ENCODE peak calls at places on chromosome 11, in eight cellular contexts. Q is psoas muscle, G is cardiac muscle cell, A is astrocyte of the spinal cord, V is MG63, S is pancreas, Z is AG04450, O is upper lobe of right lung. F is an unnamed sample.

GRCh38 chr11:44539971-44540370 is 25.5 kb upstream of the CD82 start:
- DNase-seq in S (no peak), Q (no peak), G (no peak), V (no peak), Z (no peak), A (no peak), O (no peak), F (no peak)

GRCh38 chr11:8692417-8692816 is 9.8 kb downstream of the RPL27A start:
- DNase-seq in G (no peak), V (no peak), Z (no peak), S (no peak), O (no peak), A (no peak), Q (no peak), F (no peak)

GRCh38 chr11:9396310-9396709 is 11.9 kb downstream of the IPO7 start:
- DNase-seq in V (no peak), Q (no peak), S (no peak), G (no peak), Z (no peak), O (no peak), A (no peak), F (no peak)

GRCh38 chr11:61914471-61915171 is 2.7 kb downstream of the RAB3IL1 start:
- DNase-seq in S (no peak), O (no peak), Z (no peak), Q (no peak), A (no peak), G (no peak), V (no peak), F (no peak)

GRCh38 chr11:44988111-44988510 is 37.4 kb upstream of the TP53I11 start:
- DNase-seq in G (no peak), A (no peak), Q (no peak), V (no peak), S (no peak), O (no peak), Z (no peak), F (no peak)

GRCh38 chr11:93613432-93613831 is 48.0 kb upstream of the CEP295 start:
- DNase-seq in G (no peak), Q (no peak), Z (no peak), S (no peak), A (no peak), V (no peak), O (no peak), F (no peak)

GRCh38 chr11:58276151-58276550 is 8.1 kb upstream of the OR10W1 start:
- DNase-seq in G (no peak), O (no peak), A (no peak), Q (no peak), Z (no peak), S (no peak), V (no peak), F (no peak)

GRCh38 chr11:6932150-6932549 is 5.9 kb downstream of the ZNF215 start:
- DNase-seq in A (no peak), O (no peak), G (no peak), V (no peak), S (no peak), Q (no peak), Z (no peak), F (no peak)

GRCh38 chr11:68214173-68215086 is 1.3 kb upstream of the KMT5B start:
- DNase-seq in S (peak; percentile 40), Q (peak; percentile 23), G (peak; percentile 25), V (peak; percentile 18), A (no peak), Z (no peak), O (peak; percentile 76), F (no peak)

GRCh38 chr11:48025293-48025982 is 45.1 kb downstream of the PTPRJ start:
- DNase-seq in Z (no peak), O (no peak), G (no peak), A (no peak), S (no peak), Q (no peak), V (no peak), F (peak; percentile 63)

GRCh38 chr11:48019597-48019996 is 39.2 kb downstream of the PTPRJ start:
- DNase-seq in S (no peak), Q (no peak), G (no peak), Z (no peak), O (no peak), A (no peak), V (no peak), F (no peak)

GRCh38 chr11:48020092-48020755 is 39.9 kb downstream of the PTPRJ start:
- DNase-seq in S (no peak), G (no peak), Q (no peak), O (no peak), V (no peak), Z (no peak), A (no peak), F (peak; percentile 92)

GRCh38 chr11:48024635-48025071 is 44.3 kb downstream of the PTPRJ start:
- DNase-seq in O (no peak), Q (no peak), A (peak; percentile 39), V (no peak), S (no peak), G (no peak), Z (no peak), F (no peak)

DNA sequence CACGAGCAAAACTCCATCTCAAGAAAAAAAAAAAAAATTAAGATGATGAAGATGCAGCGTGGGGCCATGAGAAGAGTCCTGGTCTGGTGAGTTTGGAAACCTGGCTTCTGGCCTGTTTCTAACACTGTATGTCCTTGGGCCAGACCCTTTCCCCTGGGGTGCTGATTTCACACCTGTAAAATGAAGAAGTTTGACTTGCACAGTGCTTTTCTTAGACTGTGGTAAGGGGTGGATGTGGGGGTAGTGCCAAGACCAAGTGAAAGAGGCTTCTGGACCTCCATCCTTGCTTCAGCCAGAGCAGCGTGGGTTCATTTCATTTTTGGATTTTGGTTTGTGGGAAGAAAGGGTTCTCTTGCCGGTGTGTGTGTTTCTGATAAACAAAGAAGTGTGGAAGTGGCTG is 42.1 kb downstream of the PTPRJ start:
- DNase-seq in Q (no peak), A (no peak), S (no peak), Z (no peak), V (no peak), G (no peak), O (no peak), F (peak; percentile 88)
- H3K4me3 ChIP-seq in Q (no peak overlapping the region), A (no peak overlapping the region), S (no peak overlapping the region), Z (no peak overlapping the region), V (no peak overlapping the region), G (no peak overlapping the region), O (no peak overlapping the region), F (peak overlapping the region; percentile 61)

DNA sequence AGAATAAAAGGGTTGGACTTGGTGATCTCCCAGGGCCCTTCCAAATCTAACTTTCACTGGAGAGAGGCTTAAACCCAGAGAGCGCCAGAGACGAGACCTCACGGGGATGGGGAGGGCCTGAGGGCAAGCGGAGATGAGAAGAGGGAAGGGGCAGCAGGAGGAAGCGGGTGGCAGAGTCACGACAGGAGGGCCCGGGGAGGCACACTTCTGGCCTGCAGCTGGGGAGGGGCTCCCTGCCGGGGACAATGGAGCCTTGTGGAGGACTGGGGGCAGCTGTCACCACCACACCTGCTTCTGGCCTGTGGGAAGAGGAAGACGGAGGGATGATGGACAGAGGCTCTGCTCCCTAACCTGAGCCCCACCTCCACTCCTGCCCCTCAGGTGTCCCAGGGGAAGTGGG is 40.2 kb downstream of the PDE2A start:
- DNase-seq in Z (no peak), V (no peak), Q (no peak), G (no peak), A (no peak), S (no peak), O (no peak), F (no peak)
- H3K4me3 ChIP-seq in Z (no peak overlapping the region), V (no peak overlapping the region), Q (no peak overlapping the region), G (no peak overlapping the region), A (no peak overlapping the region), S (no peak overlapping the region), O (no peak overlapping the region), F (no peak overlapping the region)

GRCh38 chr11:72041364-72042058 is 38.8 kb downstream of the NUMA1 start:
- DNase-seq in O (peak; percentile 84), Z (peak; percentile 44), S (peak; percentile 81), A (peak; percentile 82), G (peak; percentile 59), Q (peak; percentile 70), V (peak; percentile 94), F (peak; percentile 27)
- H3K4me3 ChIP-seq in O (peak overlapping the region; percentile 68), Z (peak overlapping the region; percentile 88), S (peak overlapping the region; percentile 32), A (peak overlapping the region; percentile 73), G (peak overlapping the region; percentile 65), Q (peak overlapping the region; percentile 86), V (peak overlapping the region; percentile 57), F (peak overlapping the region; percentile 66)

DNA sequence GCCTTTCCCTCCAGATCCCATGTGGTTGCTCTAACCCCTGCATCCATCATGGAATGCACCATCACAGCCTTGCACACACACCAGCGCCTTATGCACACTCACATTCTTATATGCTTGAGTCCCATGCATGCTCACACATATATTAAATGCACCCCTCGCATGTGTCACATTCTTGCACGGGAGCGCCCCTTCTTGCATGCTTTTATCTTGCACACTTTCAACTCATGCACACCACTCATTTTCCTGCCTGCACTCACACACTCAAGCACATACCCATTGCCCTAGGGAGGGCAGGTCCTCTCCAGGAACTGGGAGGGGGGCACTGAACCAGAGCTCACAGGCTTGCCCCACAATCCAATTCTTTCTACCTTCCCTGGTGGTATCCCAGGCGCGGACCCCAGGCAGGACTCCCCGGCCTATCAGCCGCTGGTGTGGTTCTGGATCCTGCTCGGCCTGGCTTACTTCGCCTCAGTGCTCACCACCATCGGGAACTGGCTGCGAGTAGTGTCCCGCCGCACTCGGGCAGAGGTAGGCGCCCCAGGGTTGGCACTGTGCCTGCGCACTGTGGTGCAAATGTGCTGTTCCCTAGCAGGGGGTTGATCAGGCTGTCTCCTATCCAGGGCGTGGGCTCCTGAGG is 2.3 kb upstream of the CATSPERZ start:
- DNase-seq in A (no peak), G (no peak), V (no peak), Z (no peak), S (no peak), Q (no peak), O (no peak), F (no peak)
- H3K4me3 ChIP-seq in A (no peak overlapping the region), G (no peak overlapping the region), V (no peak overlapping the region), Z (no peak overlapping the region), S (no peak overlapping the region), Q (no peak overlapping the region), O (no peak overlapping the region), F (no peak overlapping the region)

GRCh38 chr11:26858098-26858497 is 135.8 kb upstream of the FIBIN start:
- DNase-seq in O (no peak), S (no peak), Z (no peak), G (no peak), A (no peak), V (no peak), Q (no peak), F (no peak)
- H3K4me3 ChIP-seq in O (no peak overlapping the region), S (no peak overlapping the region), Z (no peak overlapping the region), G (no peak overlapping the region), A (no peak overlapping the region), V (no peak overlapping the region), Q (no peak overlapping the region), F (no peak overlapping the region)

GRCh38 chr11:106520146-106520912 is 442.9 kb downstream of the AASDHPPT start:
- DNase-seq in Z (no peak), Q (no peak), O (no peak), G (no peak), S (no peak), A (no peak), V (no peak), F (no peak)
- H3K4me3 ChIP-seq in Z (no peak overlapping the region), Q (no peak overlapping the region), O (no peak overlapping the region), G (no peak overlapping the region), S (no peak overlapping the region), A (no peak overlapping the region), V (no peak overlapping the region), F (no peak overlapping the region)